ENCODE peak calls at places on chromosomes 1 and 21, in ten cellular contexts. One of them, this sample, is unnamed.
A peak's percentile ranks its signal among the peaks of the same experiment; 100 is the strongest.

GRCh38 chr1:58968360-58968952 is 184.6 kb upstream of the JUN start:
- DNase-seq in natural killer cell: no peak
- DNase-seq in fibroblast of pulmonary artery: peak; percentile 85
- DNase-seq in adrenal gland: peak; percentile 93
- DNase-seq in fibroblast of mammary gland: peak; percentile 72
- DNase-seq in GM23338: no peak
- DNase-seq in endothelial cell: no peak
- DNase-seq in cardiac muscle cell: peak; percentile 21
- DNase-seq in stomach: peak; percentile 87
- DNase-seq in SK-N-SH: peak; percentile 29
- DNase-seq in this sample: peak; percentile 84

GRCh38 chr21:38777015-38777414 is 28.7 kb upstream of the ETS2 start:
- DNase-seq in natural killer cell: no peak
- DNase-seq in fibroblast of pulmonary artery: no peak
- DNase-seq in adrenal gland: no peak
- DNase-seq in fibroblast of mammary gland: no peak
- DNase-seq in GM23338: no peak
- DNase-seq in endothelial cell: no peak
- DNase-seq in cardiac muscle cell: no peak
- DNase-seq in stomach: no peak
- DNase-seq in SK-N-SH: no peak
- DNase-seq in this sample: no peak

GRCh38 chr1:1836119-1836518 is 54.8 kb downstream of the GNB1 start:
- DNase-seq in natural killer cell: no peak
- DNase-seq in fibroblast of pulmonary artery: no peak
- DNase-seq in adrenal gland: no peak
- DNase-seq in fibroblast of mammary gland: no peak
- DNase-seq in GM23338: no peak
- DNase-seq in endothelial cell: no peak
- DNase-seq in cardiac muscle cell: no peak
- DNase-seq in stomach: no peak
- DNase-seq in SK-N-SH: no peak
- DNase-seq in this sample: no peak

GRCh38 chr1:213303286-213303685 is 252.2 kb downstream of the RPS6KC1 start:
- DNase-seq in natural killer cell: no peak
- DNase-seq in fibroblast of pulmonary artery: peak; percentile 3
- DNase-seq in adrenal gland: no peak
- DNase-seq in fibroblast of mammary gland: peak; percentile 14
- DNase-seq in GM23338: peak; percentile 71
- DNase-seq in endothelial cell: no peak
- DNase-seq in cardiac muscle cell: peak; percentile 44
- DNase-seq in stomach: no peak
- DNase-seq in SK-N-SH: no peak
- DNase-seq in this sample: peak; percentile 54

GRCh38 chr1:235617808-235618207 is 31.8 kb downstream of the GNG4 start:
- DNase-seq in natural killer cell: no peak
- DNase-seq in fibroblast of pulmonary artery: peak; percentile 60
- DNase-seq in adrenal gland: no peak
- DNase-seq in fibroblast of mammary gland: peak; percentile 38
- DNase-seq in GM23338: no peak
- DNase-seq in endothelial cell: no peak
- DNase-seq in cardiac muscle cell: no peak
- DNase-seq in stomach: no peak
- DNase-seq in SK-N-SH: no peak
- DNase-seq in this sample: peak; percentile 84

GRCh38 chr1:78370356-78370755 is 120.4 kb upstream of the PTGFR start:
- DNase-seq in natural killer cell: no peak
- DNase-seq in fibroblast of pulmonary artery: peak; percentile 66
- DNase-seq in adrenal gland: no peak
- DNase-seq in fibroblast of mammary gland: peak; percentile 91
- DNase-seq in GM23338: no peak
- DNase-seq in endothelial cell: no peak
- DNase-seq in cardiac muscle cell: no peak
- DNase-seq in stomach: no peak
- DNase-seq in SK-N-SH: no peak
- DNase-seq in this sample: peak; percentile 78

GRCh38 chr1:29849038-29849750 is 612.9 kb downstream of the PTPRU start:
- DNase-seq in natural killer cell: no peak
- DNase-seq in fibroblast of pulmonary artery: peak; percentile 44
- DNase-seq in adrenal gland: peak; percentile 58
- DNase-seq in fibroblast of mammary gland: peak; percentile 23
- DNase-seq in GM23338: peak; percentile 89
- DNase-seq in endothelial cell: peak; percentile 55
- DNase-seq in cardiac muscle cell: peak; percentile 36
- DNase-seq in stomach: peak; percentile 33
- DNase-seq in SK-N-SH: peak; percentile 45
- DNase-seq in this sample: peak; percentile 30

GRCh38 chr1:89311757-89312156 is 39.1 kb upstream of the GBP5 start:
- DNase-seq in natural killer cell: peak; percentile 19
- DNase-seq in fibroblast of pulmonary artery: peak; percentile 18
- DNase-seq in adrenal gland: peak; percentile 59
- DNase-seq in fibroblast of mammary gland: peak; percentile 2
- DNase-seq in GM23338: no peak
- DNase-seq in endothelial cell: no peak
- DNase-seq in cardiac muscle cell: no peak
- DNase-seq in stomach: no peak
- DNase-seq in SK-N-SH: no peak
- DNase-seq in this sample: no peak

GRCh38 chr21:18411565-18411964 is 8.0 kb upstream of the TMPRSS15 start:
- DNase-seq in natural killer cell: no peak
- DNase-seq in fibroblast of pulmonary artery: no peak
- DNase-seq in adrenal gland: no peak
- DNase-seq in fibroblast of mammary gland: no peak
- DNase-seq in GM23338: peak; percentile 21
- DNase-seq in endothelial cell: no peak
- DNase-seq in cardiac muscle cell: no peak
- DNase-seq in stomach: no peak
- DNase-seq in SK-N-SH: no peak
- DNase-seq in this sample: no peak

GRCh38 chr21:18403685-18404084 is at the start of gene TMPRSS15:
- DNase-seq in natural killer cell: no peak
- DNase-seq in fibroblast of pulmonary artery: no peak
- DNase-seq in adrenal gland: no peak
- DNase-seq in fibroblast of mammary gland: no peak
- DNase-seq in GM23338: no peak
- DNase-seq in endothelial cell: no peak
- DNase-seq in cardiac muscle cell: no peak
- DNase-seq in stomach: no peak
- DNase-seq in SK-N-SH: no peak
- DNase-seq in this sample: no peak

DNA sequence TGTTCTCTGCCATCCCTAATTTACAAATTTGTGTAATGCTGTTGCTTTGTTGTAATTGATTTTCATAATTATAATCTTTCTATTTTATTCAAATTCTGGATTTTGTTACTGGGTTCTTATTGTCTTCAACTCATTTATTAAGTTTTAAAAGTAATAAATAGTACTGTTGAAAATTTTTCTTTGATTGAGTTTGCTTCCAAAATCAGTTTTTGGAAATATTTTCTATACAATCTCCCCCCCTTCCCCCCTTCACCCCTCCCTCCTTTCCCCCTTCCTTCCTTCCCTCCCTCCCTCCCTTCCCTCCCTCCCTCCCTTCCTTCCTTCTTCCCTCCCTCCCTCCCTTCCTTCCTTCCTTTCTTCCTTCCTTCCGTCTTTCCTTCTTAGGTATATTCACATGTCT is 6.0 kb upstream of the TMPRSS15 start:
- DNase-seq in natural killer cell: no peak
- DNase-seq in fibroblast of pulmonary artery: no peak
- DNase-seq in adrenal gland: no peak
- DNase-seq in fibroblast of mammary gland: no peak
- DNase-seq in GM23338: no peak
- DNase-seq in endothelial cell: no peak
- DNase-seq in cardiac muscle cell: no peak
- DNase-seq in stomach: no peak
- DNase-seq in SK-N-SH: no peak
- DNase-seq in this sample: no peak
- TF ChIP-seq CTCF in natural killer cell: no peak
- TF ChIP-seq CTCF in fibroblast of pulmonary artery: no peak
- TF ChIP-seq CTCF in adrenal gland: no peak
- TF ChIP-seq CTCF in fibroblast of mammary gland: no peak
- TF ChIP-seq CTCF in GM23338: no peak
- TF ChIP-seq CTCF in endothelial cell: no peak
- TF ChIP-seq CTCF in cardiac muscle cell: no peak
- TF ChIP-seq CTCF in stomach: no peak
- TF ChIP-seq CTCF in SK-N-SH: no peak
- TF ChIP-seq CTCF in this sample: no peak

GRCh38 chr1:158077366-158078256 is 84.2 kb downstream of the KIRREL1 start:
- DNase-seq in natural killer cell: no peak
- DNase-seq in fibroblast of pulmonary artery: no peak
- DNase-seq in adrenal gland: no peak
- DNase-seq in fibroblast of mammary gland: no peak
- DNase-seq in GM23338: no peak
- DNase-seq in endothelial cell: no peak
- DNase-seq in cardiac muscle cell: no peak
- DNase-seq in stomach: no peak
- DNase-seq in SK-N-SH: no peak
- DNase-seq in this sample: no peak

GRCh38 chr1:158076461-158076860 is 83.0 kb downstream of the KIRREL1 start:
- DNase-seq in natural killer cell: no peak
- DNase-seq in fibroblast of pulmonary artery: no peak
- DNase-seq in adrenal gland: no peak
- DNase-seq in fibroblast of mammary gland: no peak
- DNase-seq in GM23338: no peak
- DNase-seq in endothelial cell: no peak
- DNase-seq in cardiac muscle cell: no peak
- DNase-seq in stomach: no peak
- DNase-seq in SK-N-SH: no peak
- DNase-seq in this sample: no peak

GRCh38 chr1:158071106-158071505 is 77.7 kb downstream of the KIRREL1 start:
- DNase-seq in natural killer cell: no peak
- DNase-seq in fibroblast of pulmonary artery: peak; percentile 23
- DNase-seq in adrenal gland: no peak
- DNase-seq in fibroblast of mammary gland: peak; percentile 42
- DNase-seq in GM23338: no peak
- DNase-seq in endothelial cell: no peak
- DNase-seq in cardiac muscle cell: no peak
- DNase-seq in stomach: no peak
- DNase-seq in SK-N-SH: no peak
- DNase-seq in this sample: peak; percentile 23

GRCh38 chr1:158078569-158079080 is 85.2 kb downstream of the KIRREL1 start:
- DNase-seq in natural killer cell: no peak
- DNase-seq in fibroblast of pulmonary artery: no peak
- DNase-seq in adrenal gland: no peak
- DNase-seq in fibroblast of mammary gland: no peak
- DNase-seq in GM23338: no peak
- DNase-seq in endothelial cell: no peak
- DNase-seq in cardiac muscle cell: no peak
- DNase-seq in stomach: no peak
- DNase-seq in SK-N-SH: no peak
- DNase-seq in this sample: no peak

GRCh38 chr1:158075078-158075477 is 81.6 kb downstream of the KIRREL1 start:
- DNase-seq in natural killer cell: no peak
- DNase-seq in fibroblast of pulmonary artery: no peak
- DNase-seq in adrenal gland: no peak
- DNase-seq in fibroblast of mammary gland: no peak
- DNase-seq in GM23338: no peak
- DNase-seq in endothelial cell: no peak
- DNase-seq in cardiac muscle cell: no peak
- DNase-seq in stomach: no peak
- DNase-seq in SK-N-SH: no peak
- DNase-seq in this sample: no peak
- TF ChIP-seq CTCF in natural killer cell: no peak
- TF ChIP-seq CTCF in fibroblast of pulmonary artery: no peak
- TF ChIP-seq CTCF in adrenal gland: no peak
- TF ChIP-seq CTCF in fibroblast of mammary gland: no peak
- TF ChIP-seq CTCF in GM23338: no peak
- TF ChIP-seq CTCF in endothelial cell: no peak
- TF ChIP-seq CTCF in cardiac muscle cell: no peak
- TF ChIP-seq CTCF in stomach: no peak
- TF ChIP-seq CTCF in SK-N-SH: no peak
- TF ChIP-seq CTCF in this sample: no peak

DNA sequence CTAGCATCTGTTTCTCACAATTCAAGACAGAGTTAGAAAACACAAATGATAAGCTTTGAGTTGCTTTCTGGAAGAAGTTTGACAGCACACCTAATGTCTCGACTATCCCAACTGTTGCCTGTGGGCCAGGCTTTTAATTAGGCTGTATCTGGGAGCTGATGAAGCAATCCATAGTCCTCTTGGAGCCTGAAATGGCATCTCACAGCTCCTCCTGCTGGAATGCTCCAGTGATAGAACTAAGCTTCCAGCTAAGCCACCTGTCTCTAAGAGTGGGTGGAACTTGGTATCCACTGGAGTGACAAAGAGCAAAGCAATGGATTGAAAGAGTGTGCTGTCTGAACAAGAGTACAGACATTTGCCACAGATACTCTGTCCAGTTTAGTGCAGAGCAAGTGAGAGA is 605.3 kb upstream of the NR5A2 start:
- DNase-seq in natural killer cell: no peak
- DNase-seq in fibroblast of pulmonary artery: peak; percentile 71
- DNase-seq in adrenal gland: no peak
- DNase-seq in fibroblast of mammary gland: peak; percentile 34
- DNase-seq in GM23338: peak; percentile 71
- DNase-seq in endothelial cell: peak; percentile 20
- DNase-seq in cardiac muscle cell: peak; percentile 6
- DNase-seq in stomach: peak; percentile 28
- DNase-seq in SK-N-SH: peak; percentile 1
- DNase-seq in this sample: peak; percentile 50
- TF ChIP-seq CTCF in natural killer cell: no peak
- TF ChIP-seq CTCF in fibroblast of pulmonary artery: peak; percentile 72
- TF ChIP-seq CTCF in adrenal gland: no peak
- TF ChIP-seq CTCF in fibroblast of mammary gland: peak; percentile 33
- TF ChIP-seq CTCF in GM23338: peak; percentile 71
- TF ChIP-seq CTCF in endothelial cell: no peak
- TF ChIP-seq CTCF in cardiac muscle cell: peak; percentile 58
- TF ChIP-seq CTCF in stomach: peak; percentile 33
- TF ChIP-seq CTCF in SK-N-SH: peak; percentile 53
- TF ChIP-seq CTCF in this sample: peak; percentile 60

GRCh38 chr1:85393490-85393889 is 71.5 kb downstream of the DDAH1 start:
- DNase-seq in natural killer cell: no peak
- DNase-seq in fibroblast of pulmonary artery: no peak
- DNase-seq in adrenal gland: no peak
- DNase-seq in fibroblast of mammary gland: no peak
- DNase-seq in GM23338: peak; percentile 63
- DNase-seq in endothelial cell: no peak
- DNase-seq in cardiac muscle cell: no peak
- DNase-seq in stomach: no peak
- DNase-seq in SK-N-SH: no peak
- DNase-seq in this sample: no peak

GRCh38 chr1:85396194-85396593 is 68.8 kb downstream of the DDAH1 start:
- DNase-seq in natural killer cell: no peak
- DNase-seq in fibroblast of pulmonary artery: no peak
- DNase-seq in adrenal gland: no peak
- DNase-seq in fibroblast of mammary gland: no peak
- DNase-seq in GM23338: peak; percentile 49
- DNase-seq in endothelial cell: no peak
- DNase-seq in cardiac muscle cell: no peak
- DNase-seq in stomach: no peak
- DNase-seq in SK-N-SH: no peak
- DNase-seq in this sample: no peak

GRCh38 chr1:85397490-85398044 is 67.4 kb downstream of the DDAH1 start:
- DNase-seq in natural killer cell: no peak
- DNase-seq in fibroblast of pulmonary artery: no peak
- DNase-seq in adrenal gland: no peak
- DNase-seq in fibroblast of mammary gland: no peak
- DNase-seq in GM23338: peak; percentile 47
- DNase-seq in endothelial cell: no peak
- DNase-seq in cardiac muscle cell: no peak
- DNase-seq in stomach: no peak
- DNase-seq in SK-N-SH: no peak
- DNase-seq in this sample: no peak

GRCh38 chr1:85394130-85394529 is 70.8 kb downstream of the DDAH1 start:
- DNase-seq in natural killer cell: no peak
- DNase-seq in fibroblast of pulmonary artery: no peak
- DNase-seq in adrenal gland: no peak
- DNase-seq in fibroblast of mammary gland: peak; percentile 37
- DNase-seq in GM23338: no peak
- DNase-seq in endothelial cell: no peak
- DNase-seq in cardiac muscle cell: no peak
- DNase-seq in stomach: no peak
- DNase-seq in SK-N-SH: no peak
- DNase-seq in this sample: no peak

DNA sequence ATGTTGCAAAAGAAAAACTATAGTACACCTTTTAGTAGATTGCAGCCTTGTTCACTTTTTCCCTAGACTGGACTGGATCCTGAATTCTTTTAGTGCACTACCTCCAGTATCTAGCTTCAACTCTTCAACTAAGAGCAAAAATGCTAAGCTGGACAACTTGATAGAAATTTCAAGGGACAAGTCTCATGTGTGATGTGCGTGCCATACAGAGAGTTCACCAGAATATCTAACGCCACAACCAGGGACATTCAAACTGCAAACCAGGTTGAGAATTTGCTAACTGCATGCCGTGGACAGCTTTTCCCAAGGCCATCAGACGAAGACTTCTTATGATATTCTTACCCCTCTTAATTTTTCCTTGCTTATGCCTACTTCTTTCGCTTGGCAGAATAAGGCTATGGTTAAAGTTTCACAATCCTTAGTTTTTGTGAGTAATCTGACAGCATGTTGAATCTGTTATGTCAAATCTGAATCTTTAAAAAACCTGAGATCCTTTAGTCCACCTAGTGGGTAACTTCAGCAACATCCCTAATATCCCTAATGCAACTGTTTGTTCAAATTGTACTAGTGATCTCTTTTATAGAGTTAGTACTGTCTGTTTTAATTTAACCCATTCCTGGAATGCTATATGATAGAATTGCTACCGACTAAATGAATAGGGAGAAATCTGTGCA is 66.4 kb downstream of the DDAH1 start:
- DNase-seq in natural killer cell: no peak
- DNase-seq in fibroblast of pulmonary artery: peak; percentile 83
- DNase-seq in adrenal gland: no peak
- DNase-seq in fibroblast of mammary gland: peak; percentile 82
- DNase-seq in GM23338: no peak
- DNase-seq in endothelial cell: no peak
- DNase-seq in cardiac muscle cell: no peak
- DNase-seq in stomach: no peak
- DNase-seq in SK-N-SH: no peak
- DNase-seq in this sample: peak; percentile 73
- TF ChIP-seq CTCF in natural killer cell: no peak
- TF ChIP-seq CTCF in fibroblast of pulmonary artery: peak; percentile 56
- TF ChIP-seq CTCF in adrenal gland: peak; percentile 53
- TF ChIP-seq CTCF in fibroblast of mammary gland: peak; percentile 63
- TF ChIP-seq CTCF in GM23338: peak; percentile 56
- TF ChIP-seq CTCF in endothelial cell: no peak
- TF ChIP-seq CTCF in cardiac muscle cell: peak; percentile 50
- TF ChIP-seq CTCF in stomach: no peak
- TF ChIP-seq CTCF in SK-N-SH: peak; percentile 57
- TF ChIP-seq CTCF in this sample: peak; percentile 69

This sample was measured in AG10803.